ENCODE peak calls at places on chromosome 22, in ten cellular contexts. One of them, this sample, is unnamed.

GRCh38 chr22:23175817-23176644 is 4.3 kb upstream of the BCR start:
- DNase-seq in skeletal muscle cell: no peak
- DNase-seq in fibroblast of pulmonary artery: no peak
- DNase-seq in stromal cell of bone marrow: no peak
- DNase-seq in activated CD8-positive, alpha-beta memory T cell treated with anti-CD3 and anti-CD28 coated beads for 48 hours: no peak
- DNase-seq in NCI-H187: no peak
- DNase-seq in fibroblast of lung: no peak
- DNase-seq in activated CD4-positive, alpha-beta T cell treated with anti-CD3 and anti-CD28 coated beads for 24 hours: no peak
- DNase-seq in right cardiac atrium: no peak
- DNase-seq in AG08395: no peak
- DNase-seq in this sample: no peak

GRCh38 chr22:18929459-18929858 is 6.6 kb downstream of the PRODH start:
- DNase-seq in skeletal muscle cell: no peak
- DNase-seq in stromal cell of bone marrow: no peak
- DNase-seq in activated CD4-positive, alpha-beta T cell treated with anti-CD3 and anti-CD28 coated beads for 24 hours: no peak
- DNase-seq in NCI-H187: no peak
- DNase-seq in AG08395: no peak
- DNase-seq in fibroblast of pulmonary artery: no peak
- DNase-seq in activated CD8-positive, alpha-beta memory T cell treated with anti-CD3 and anti-CD28 coated beads for 48 hours: no peak
- DNase-seq in fibroblast of lung: no peak
- DNase-seq in right cardiac atrium: peak; percentile 12
- DNase-seq in this sample: no peak

GRCh38 chr22:46583571-46583970 is 36.6 kb upstream of the GRAMD4 start:
- DNase-seq in fibroblast of pulmonary artery: no peak
- DNase-seq in AG08395: no peak
- DNase-seq in right cardiac atrium: peak; percentile 12
- DNase-seq in stromal cell of bone marrow: no peak
- DNase-seq in activated CD8-positive, alpha-beta memory T cell treated with anti-CD3 and anti-CD28 coated beads for 48 hours: no peak
- DNase-seq in activated CD4-positive, alpha-beta T cell treated with anti-CD3 and anti-CD28 coated beads for 24 hours: no peak
- DNase-seq in skeletal muscle cell: no peak
- DNase-seq in fibroblast of lung: no peak
- DNase-seq in NCI-H187: no peak
- DNase-seq in this sample: no peak

GRCh38 chr22:21683401-21683811 is 17.6 kb downstream of the PPIL2 start:
- DNase-seq in skeletal muscle cell: no peak
- DNase-seq in activated CD4-positive, alpha-beta T cell treated with anti-CD3 and anti-CD28 coated beads for 24 hours: no peak
- DNase-seq in activated CD8-positive, alpha-beta memory T cell treated with anti-CD3 and anti-CD28 coated beads for 48 hours: no peak
- DNase-seq in fibroblast of pulmonary artery: no peak
- DNase-seq in NCI-H187: no peak
- DNase-seq in AG08395: no peak
- DNase-seq in stromal cell of bone marrow: no peak
- DNase-seq in right cardiac atrium: no peak
- DNase-seq in fibroblast of lung: no peak
- DNase-seq in this sample: no peak

GRCh38 chr22:17155941-17156340 is 3.1 kb downstream of the HDHD5 start:
- DNase-seq in stromal cell of bone marrow: no peak
- DNase-seq in fibroblast of lung: no peak
- DNase-seq in fibroblast of pulmonary artery: no peak
- DNase-seq in right cardiac atrium: no peak
- DNase-seq in NCI-H187: no peak
- DNase-seq in skeletal muscle cell: no peak
- DNase-seq in activated CD4-positive, alpha-beta T cell treated with anti-CD3 and anti-CD28 coated beads for 24 hours: no peak
- DNase-seq in activated CD8-positive, alpha-beta memory T cell treated with anti-CD3 and anti-CD28 coated beads for 48 hours: no peak
- DNase-seq in AG08395: no peak
- DNase-seq in this sample: no peak

GRCh38 chr22:46122511-46122971 is 27.8 kb upstream of the PPARA start:
- DNase-seq in fibroblast of lung: peak; percentile 55
- DNase-seq in stromal cell of bone marrow: no peak
- DNase-seq in activated CD4-positive, alpha-beta T cell treated with anti-CD3 and anti-CD28 coated beads for 24 hours: peak; percentile 68
- DNase-seq in activated CD8-positive, alpha-beta memory T cell treated with anti-CD3 and anti-CD28 coated beads for 48 hours: peak; percentile 18
- DNase-seq in fibroblast of pulmonary artery: peak; percentile 63
- DNase-seq in skeletal muscle cell: no peak
- DNase-seq in AG08395: peak; percentile 81
- DNase-seq in NCI-H187: no peak
- DNase-seq in right cardiac atrium: peak; percentile 92
- DNase-seq in this sample: peak; percentile 52

GRCh38 chr22:48756146-48757111 is 1071.2 kb downstream of the BRD1 start:
- DNase-seq in AG08395: no peak
- DNase-seq in activated CD4-positive, alpha-beta T cell treated with anti-CD3 and anti-CD28 coated beads for 24 hours: no peak
- DNase-seq in right cardiac atrium: no peak
- DNase-seq in activated CD8-positive, alpha-beta memory T cell treated with anti-CD3 and anti-CD28 coated beads for 48 hours: no peak
- DNase-seq in fibroblast of pulmonary artery: no peak
- DNase-seq in stromal cell of bone marrow: no peak
- DNase-seq in fibroblast of lung: no peak
- DNase-seq in NCI-H187: no peak
- DNase-seq in skeletal muscle cell: no peak
- DNase-seq in this sample: no peak

GRCh38 chr22:48753752-48754517 is 1073.7 kb downstream of the BRD1 start:
- DNase-seq in fibroblast of pulmonary artery: no peak
- DNase-seq in skeletal muscle cell: no peak
- DNase-seq in right cardiac atrium: no peak
- DNase-seq in NCI-H187: no peak
- DNase-seq in activated CD8-positive, alpha-beta memory T cell treated with anti-CD3 and anti-CD28 coated beads for 48 hours: no peak
- DNase-seq in fibroblast of lung: no peak
- DNase-seq in AG08395: no peak
- DNase-seq in stromal cell of bone marrow: no peak
- DNase-seq in activated CD4-positive, alpha-beta T cell treated with anti-CD3 and anti-CD28 coated beads for 24 hours: no peak
- DNase-seq in this sample: no peak

GRCh38 chr22:50522208-50522805 is 3.1 kb downstream of the SCO2 start:
- DNase-seq in right cardiac atrium: peak; percentile 45
- DNase-seq in activated CD8-positive, alpha-beta memory T cell treated with anti-CD3 and anti-CD28 coated beads for 48 hours: no peak
- DNase-seq in stromal cell of bone marrow: no peak
- DNase-seq in skeletal muscle cell: no peak
- DNase-seq in activated CD4-positive, alpha-beta T cell treated with anti-CD3 and anti-CD28 coated beads for 24 hours: no peak
- DNase-seq in fibroblast of pulmonary artery: no peak
- DNase-seq in AG08395: no peak
- DNase-seq in NCI-H187: no peak
- DNase-seq in fibroblast of lung: no peak
- DNase-seq in this sample: no peak

GRCh38 chr22:19763141-19764049 is 2.8 kb downstream of the TBX1 start:
- DNase-seq in right cardiac atrium: peak; percentile 22
- DNase-seq in stromal cell of bone marrow: no peak
- DNase-seq in activated CD8-positive, alpha-beta memory T cell treated with anti-CD3 and anti-CD28 coated beads for 48 hours: no peak
- DNase-seq in fibroblast of pulmonary artery: no peak
- DNase-seq in fibroblast of lung: no peak
- DNase-seq in skeletal muscle cell: no peak
- DNase-seq in activated CD4-positive, alpha-beta T cell treated with anti-CD3 and anti-CD28 coated beads for 24 hours: no peak
- DNase-seq in AG08395: no peak
- DNase-seq in NCI-H187: no peak
- DNase-seq in this sample: no peak

GRCh38 chr22:26669060-26669481 is 11.7 kb downstream of the MIAT start:
- DNase-seq in activated CD8-positive, alpha-beta memory T cell treated with anti-CD3 and anti-CD28 coated beads for 48 hours: no peak
- DNase-seq in right cardiac atrium: peak; percentile 21
- DNase-seq in fibroblast of pulmonary artery: peak; percentile 61
- DNase-seq in AG08395: peak; percentile 62
- DNase-seq in stromal cell of bone marrow: no peak
- DNase-seq in fibroblast of lung: peak; percentile 49
- DNase-seq in activated CD4-positive, alpha-beta T cell treated with anti-CD3 and anti-CD28 coated beads for 24 hours: no peak
- DNase-seq in skeletal muscle cell: no peak
- DNase-seq in NCI-H187: no peak
- DNase-seq in this sample: no peak

GRCh38 chr22:44628856-44629255 is 73.1 kb upstream of the PRR5 start:
- DNase-seq in activated CD8-positive, alpha-beta memory T cell treated with anti-CD3 and anti-CD28 coated beads for 48 hours: no peak
- DNase-seq in skeletal muscle cell: no peak
- DNase-seq in NCI-H187: no peak
- DNase-seq in AG08395: no peak
- DNase-seq in fibroblast of lung: no peak
- DNase-seq in activated CD4-positive, alpha-beta T cell treated with anti-CD3 and anti-CD28 coated beads for 24 hours: no peak
- DNase-seq in right cardiac atrium: no peak
- DNase-seq in fibroblast of pulmonary artery: no peak
- DNase-seq in stromal cell of bone marrow: no peak
- DNase-seq in this sample: no peak

GRCh38 chr22:35568751-35569725 is 28.4 kb downstream of the RASD2 start:
- DNase-seq in activated CD8-positive, alpha-beta memory T cell treated with anti-CD3 and anti-CD28 coated beads for 48 hours: no peak
- DNase-seq in stromal cell of bone marrow: peak; percentile 58
- DNase-seq in activated CD4-positive, alpha-beta T cell treated with anti-CD3 and anti-CD28 coated beads for 24 hours: no peak
- DNase-seq in right cardiac atrium: peak; percentile 10
- DNase-seq in NCI-H187: no peak
- DNase-seq in fibroblast of pulmonary artery: peak; percentile 32
- DNase-seq in skeletal muscle cell: no peak
- DNase-seq in fibroblast of lung: peak; percentile 30
- DNase-seq in AG08395: peak; percentile 80
- DNase-seq in this sample: no peak

GRCh38 chr22:49046546-49047305 is 780.9 kb downstream of the BRD1 start:
- DNase-seq in activated CD4-positive, alpha-beta T cell treated with anti-CD3 and anti-CD28 coated beads for 24 hours: peak; percentile 17
- DNase-seq in skeletal muscle cell: no peak
- DNase-seq in AG08395: peak; percentile 12
- DNase-seq in stromal cell of bone marrow: no peak
- DNase-seq in right cardiac atrium: no peak
- DNase-seq in activated CD8-positive, alpha-beta memory T cell treated with anti-CD3 and anti-CD28 coated beads for 48 hours: no peak
- DNase-seq in fibroblast of lung: no peak
- DNase-seq in fibroblast of pulmonary artery: no peak
- DNase-seq in NCI-H187: no peak
- DNase-seq in this sample: peak; percentile 86

GRCh38 chr22:25404556-25404922 is 159.9 kb upstream of the GRK3 start:
- DNase-seq in fibroblast of pulmonary artery: no peak
- DNase-seq in right cardiac atrium: peak; percentile 68
- DNase-seq in fibroblast of lung: no peak
- DNase-seq in NCI-H187: no peak
- DNase-seq in skeletal muscle cell: no peak
- DNase-seq in activated CD4-positive, alpha-beta T cell treated with anti-CD3 and anti-CD28 coated beads for 24 hours: no peak
- DNase-seq in AG08395: no peak
- DNase-seq in activated CD8-positive, alpha-beta memory T cell treated with anti-CD3 and anti-CD28 coated beads for 48 hours: no peak
- DNase-seq in stromal cell of bone marrow: no peak
- DNase-seq in this sample: no peak

GRCh38 chr22:49460662-49461371 is 366.9 kb downstream of the BRD1 start:
- DNase-seq in stromal cell of bone marrow: no peak
- DNase-seq in activated CD8-positive, alpha-beta memory T cell treated with anti-CD3 and anti-CD28 coated beads for 48 hours: no peak
- DNase-seq in NCI-H187: no peak
- DNase-seq in AG08395: no peak
- DNase-seq in activated CD4-positive, alpha-beta T cell treated with anti-CD3 and anti-CD28 coated beads for 24 hours: no peak
- DNase-seq in fibroblast of lung: no peak
- DNase-seq in fibroblast of pulmonary artery: no peak
- DNase-seq in right cardiac atrium: no peak
- DNase-seq in skeletal muscle cell: no peak
- DNase-seq in this sample: no peak

GRCh38 chr22:27435839-27436581 is 365.5 kb downstream of the MN1 start:
- DNase-seq in AG08395: peak; percentile 73
- DNase-seq in skeletal muscle cell: no peak
- DNase-seq in fibroblast of lung: peak; percentile 42
- DNase-seq in activated CD4-positive, alpha-beta T cell treated with anti-CD3 and anti-CD28 coated beads for 24 hours: no peak
- DNase-seq in NCI-H187: no peak
- DNase-seq in right cardiac atrium: peak; percentile 85
- DNase-seq in activated CD8-positive, alpha-beta memory T cell treated with anti-CD3 and anti-CD28 coated beads for 48 hours: no peak
- DNase-seq in stromal cell of bone marrow: no peak
- DNase-seq in fibroblast of pulmonary artery: peak; percentile 80
- DNase-seq in this sample: no peak

GRCh38 chr22:23178512-23179254 is 1.6 kb upstream of the BCR start:
- DNase-seq in activated CD4-positive, alpha-beta T cell treated with anti-CD3 and anti-CD28 coated beads for 24 hours: peak; percentile 48
- DNase-seq in right cardiac atrium: peak; percentile 86
- DNase-seq in NCI-H187: no peak
- DNase-seq in stromal cell of bone marrow: no peak
- DNase-seq in fibroblast of pulmonary artery: peak; percentile 70
- DNase-seq in AG08395: peak; percentile 89
- DNase-seq in skeletal muscle cell: no peak
- DNase-seq in activated CD8-positive, alpha-beta memory T cell treated with anti-CD3 and anti-CD28 coated beads for 48 hours: no peak
- DNase-seq in fibroblast of lung: peak; percentile 56
- DNase-seq in this sample: peak; percentile 44

GRCh38 chr22:45905924-45906865 is 70.8 kb downstream of the WNT7B start:
- DNase-seq in fibroblast of pulmonary artery: peak; percentile 64
- DNase-seq in fibroblast of lung: peak; percentile 51
- DNase-seq in activated CD4-positive, alpha-beta T cell treated with anti-CD3 and anti-CD28 coated beads for 24 hours: no peak
- DNase-seq in stromal cell of bone marrow: peak; percentile 49
- DNase-seq in skeletal muscle cell: peak; percentile 25
- DNase-seq in AG08395: peak; percentile 80
- DNase-seq in NCI-H187: no peak
- DNase-seq in activated CD8-positive, alpha-beta memory T cell treated with anti-CD3 and anti-CD28 coated beads for 48 hours: no peak
- DNase-seq in right cardiac atrium: no peak
- DNase-seq in this sample: no peak

GRCh38 chr22:46239261-46240048 is 10.6 kb downstream of the CDPF1 start:
- DNase-seq in activated CD4-positive, alpha-beta T cell treated with anti-CD3 and anti-CD28 coated beads for 24 hours: no peak
- DNase-seq in NCI-H187: no peak
- DNase-seq in activated CD8-positive, alpha-beta memory T cell treated with anti-CD3 and anti-CD28 coated beads for 48 hours: no peak
- DNase-seq in fibroblast of lung: no peak
- DNase-seq in stromal cell of bone marrow: no peak
- DNase-seq in right cardiac atrium: no peak
- DNase-seq in AG08395: no peak
- DNase-seq in skeletal muscle cell: no peak
- DNase-seq in fibroblast of pulmonary artery: no peak
- DNase-seq in this sample: no peak

GRCh38 chr22:48753381-48753730 is 1074.3 kb downstream of the BRD1 start:
- DNase-seq in NCI-H187: no peak
- DNase-seq in AG08395: no peak
- DNase-seq in stromal cell of bone marrow: no peak
- DNase-seq in skeletal muscle cell: no peak
- DNase-seq in activated CD4-positive, alpha-beta T cell treated with anti-CD3 and anti-CD28 coated beads for 24 hours: no peak
- DNase-seq in fibroblast of lung: no peak
- DNase-seq in activated CD8-positive, alpha-beta memory T cell treated with anti-CD3 and anti-CD28 coated beads for 48 hours: no peak
- DNase-seq in fibroblast of pulmonary artery: no peak
- DNase-seq in right cardiac atrium: no peak
- DNase-seq in this sample: no peak

GRCh38 chr22:46754110-46754799 is 8.2 kb upstream of the TBC1D22A start:
- DNase-seq in activated CD8-positive, alpha-beta memory T cell treated with anti-CD3 and anti-CD28 coated beads for 48 hours: no peak
- DNase-seq in activated CD4-positive, alpha-beta T cell treated with anti-CD3 and anti-CD28 coated beads for 24 hours: no peak
- DNase-seq in skeletal muscle cell: peak; percentile 89
- DNase-seq in NCI-H187: no peak
- DNase-seq in AG08395: peak; percentile 99
- DNase-seq in right cardiac atrium: peak; percentile 97
- DNase-seq in stromal cell of bone marrow: peak; percentile 95
- DNase-seq in fibroblast of lung: peak; percentile 93
- DNase-seq in fibroblast of pulmonary artery: peak; percentile 98
- DNase-seq in this sample: peak; percentile 92

GRCh38 chr22:31102441-31103081 is 4.8 kb downstream of the SELENOM start:
- DNase-seq in right cardiac atrium: peak; percentile 88
- DNase-seq in stromal cell of bone marrow: peak; percentile 94
- DNase-seq in activated CD4-positive, alpha-beta T cell treated with anti-CD3 and anti-CD28 coated beads for 24 hours: no peak
- DNase-seq in AG08395: peak; percentile 92
- DNase-seq in fibroblast of pulmonary artery: peak; percentile 97
- DNase-seq in NCI-H187: no peak
- DNase-seq in activated CD8-positive, alpha-beta memory T cell treated with anti-CD3 and anti-CD28 coated beads for 48 hours: no peak
- DNase-seq in fibroblast of lung: peak; percentile 99
- DNase-seq in skeletal muscle cell: peak; percentile 79
- DNase-seq in this sample: no peak

GRCh38 chr22:22429374-22430108 is 79.0 kb downstream of the ZNF280B start:
- DNase-seq in fibroblast of lung: no peak
- DNase-seq in NCI-H187: no peak
- DNase-seq in skeletal muscle cell: no peak
- DNase-seq in AG08395: no peak
- DNase-seq in right cardiac atrium: no peak
- DNase-seq in activated CD4-positive, alpha-beta T cell treated with anti-CD3 and anti-CD28 coated beads for 24 hours: no peak
- DNase-seq in stromal cell of bone marrow: no peak
- DNase-seq in fibroblast of pulmonary artery: peak; percentile 7
- DNase-seq in activated CD8-positive, alpha-beta memory T cell treated with anti-CD3 and anti-CD28 coated beads for 48 hours: no peak
- DNase-seq in this sample: no peak

This sample was measured in SHP77.